ENCODE peak calls at places on chromosome 6, in nine cellular contexts. One of them, this sample, is unnamed.

GRCh38 chr6:33412140-33413009 is 1.6 kb downstream of the PHF1 start:
- DNase-seq in left lung: no peak
- DNase-seq in RWPE1: no peak
- DNase-seq in epithelial cell of esophagus: no peak
- DNase-seq in mesothelial cell of epicardium: no peak
- DNase-seq in HFFc6: no peak
- DNase-seq in MM.1S: no peak
- DNase-seq in A549: no peak
- DNase-seq in uterus: no peak
- DNase-seq in this sample: no peak

GRCh38 chr6:133131621-133132020 is 109.5 kb upstream of the EYA4 start:
- DNase-seq in RWPE1: no peak
- DNase-seq in left lung: no peak
- DNase-seq in uterus: no peak
- DNase-seq in mesothelial cell of epicardium: no peak
- DNase-seq in MM.1S: no peak
- DNase-seq in HFFc6: no peak
- DNase-seq in A549: no peak
- DNase-seq in epithelial cell of esophagus: no peak
- DNase-seq in this sample: no peak

GRCh38 chr6:125529061-125529460 is 220.4 kb upstream of the HEY2 start:
- DNase-seq in RWPE1: no peak
- DNase-seq in uterus: no peak
- DNase-seq in epithelial cell of esophagus: no peak
- DNase-seq in A549: no peak
- DNase-seq in mesothelial cell of epicardium: no peak
- DNase-seq in left lung: no peak
- DNase-seq in MM.1S: no peak
- DNase-seq in HFFc6: no peak
- DNase-seq in this sample: no peak

GRCh38 chr6:167402195-167402686 is 77.4 kb downstream of the TTLL2 start:
- DNase-seq in HFFc6: no peak
- DNase-seq in A549: no peak
- DNase-seq in left lung: peak; percentile 37
- DNase-seq in uterus: no peak
- DNase-seq in mesothelial cell of epicardium: no peak
- DNase-seq in MM.1S: no peak
- DNase-seq in epithelial cell of esophagus: no peak
- DNase-seq in RWPE1: no peak
- DNase-seq in this sample: no peak

GRCh38 chr6:148793721-148794120 is 46.9 kb downstream of the UST start:
- DNase-seq in epithelial cell of esophagus: no peak
- DNase-seq in mesothelial cell of epicardium: no peak
- DNase-seq in HFFc6: no peak
- DNase-seq in left lung: no peak
- DNase-seq in MM.1S: no peak
- DNase-seq in RWPE1: no peak
- DNase-seq in A549: no peak
- DNase-seq in uterus: no peak
- DNase-seq in this sample: no peak

GRCh38 chr6:53282741-53283140 is 66.0 kb downstream of the ELOVL5 start:
- DNase-seq in MM.1S: no peak
- DNase-seq in RWPE1: no peak
- DNase-seq in epithelial cell of esophagus: no peak
- DNase-seq in A549: no peak
- DNase-seq in left lung: no peak
- DNase-seq in uterus: no peak
- DNase-seq in mesothelial cell of epicardium: no peak
- DNase-seq in HFFc6: peak; percentile 18
- DNase-seq in this sample: no peak

GRCh38 chr6:33822575-33823395 is 19.0 kb upstream of the MLN start:
- DNase-seq in MM.1S: no peak
- DNase-seq in RWPE1: peak; percentile 48
- DNase-seq in mesothelial cell of epicardium: no peak
- DNase-seq in epithelial cell of esophagus: peak; percentile 31
- DNase-seq in uterus: no peak
- DNase-seq in HFFc6: no peak
- DNase-seq in left lung: no peak
- DNase-seq in A549: peak; percentile 72
- DNase-seq in this sample: no peak

GRCh38 chr6:163188746-163189145 is 225.8 kb upstream of the QKI start:
- DNase-seq in left lung: no peak
- DNase-seq in epithelial cell of esophagus: no peak
- DNase-seq in RWPE1: no peak
- DNase-seq in MM.1S: no peak
- DNase-seq in mesothelial cell of epicardium: no peak
- DNase-seq in uterus: no peak
- DNase-seq in A549: no peak
- DNase-seq in HFFc6: no peak
- DNase-seq in this sample: no peak

GRCh38 chr6:108762394-108762793 is 85.8 kb upstream of the ARMC2 start:
- DNase-seq in A549: no peak
- DNase-seq in left lung: no peak
- DNase-seq in HFFc6: no peak
- DNase-seq in epithelial cell of esophagus: no peak
- DNase-seq in RWPE1: no peak
- DNase-seq in mesothelial cell of epicardium: no peak
- DNase-seq in MM.1S: peak; percentile 30
- DNase-seq in uterus: no peak
- DNase-seq in this sample: no peak

GRCh38 chr6:129492260-129492659 is 217.7 kb downstream of the ARHGAP18 start:
- DNase-seq in mesothelial cell of epicardium: no peak
- DNase-seq in MM.1S: no peak
- DNase-seq in epithelial cell of esophagus: no peak
- DNase-seq in HFFc6: no peak
- DNase-seq in RWPE1: no peak
- DNase-seq in A549: no peak
- DNase-seq in left lung: no peak
- DNase-seq in uterus: no peak
- DNase-seq in this sample: no peak

GRCh38 chr6:19269341-19269898 is 567.8 kb upstream of the ID4 start:
- DNase-seq in mesothelial cell of epicardium: no peak
- DNase-seq in A549: no peak
- DNase-seq in epithelial cell of esophagus: peak; percentile 26
- DNase-seq in MM.1S: no peak
- DNase-seq in RWPE1: no peak
- DNase-seq in left lung: no peak
- DNase-seq in uterus: no peak
- DNase-seq in HFFc6: no peak
- DNase-seq in this sample: no peak

GRCh38 chr6:122800906-122801305 is 11.8 kb downstream of the SMPDL3A start:
- DNase-seq in MM.1S: no peak
- DNase-seq in A549: no peak
- DNase-seq in HFFc6: no peak
- DNase-seq in epithelial cell of esophagus: no peak
- DNase-seq in uterus: no peak
- DNase-seq in mesothelial cell of epicardium: no peak
- DNase-seq in left lung: no peak
- DNase-seq in RWPE1: no peak
- DNase-seq in this sample: no peak

GRCh38 chr6:30494275-30494990 is 5.1 kb downstream of the HLA-E start:
- DNase-seq in RWPE1: no peak
- DNase-seq in mesothelial cell of epicardium: no peak
- DNase-seq in epithelial cell of esophagus: no peak
- DNase-seq in MM.1S: no peak
- DNase-seq in left lung: no peak
- DNase-seq in uterus: no peak
- DNase-seq in A549: no peak
- DNase-seq in HFFc6: no peak
- DNase-seq in this sample: peak; percentile 9

GRCh38 chr6:30490031-30490876 is 945 bp downstream of the HLA-E start:
- DNase-seq in A549: no peak
- DNase-seq in HFFc6: no peak
- DNase-seq in left lung: peak; percentile 92
- DNase-seq in RWPE1: peak; percentile 78
- DNase-seq in MM.1S: peak; percentile 75
- DNase-seq in mesothelial cell of epicardium: no peak
- DNase-seq in epithelial cell of esophagus: peak; percentile 79
- DNase-seq in uterus: peak; percentile 72
- DNase-seq in this sample: peak; percentile 80

GRCh38 chr6:30495993-30496392 is 6.7 kb downstream of the HLA-E start:
- DNase-seq in A549: no peak
- DNase-seq in epithelial cell of esophagus: no peak
- DNase-seq in mesothelial cell of epicardium: no peak
- DNase-seq in MM.1S: no peak
- DNase-seq in uterus: no peak
- DNase-seq in HFFc6: no peak
- DNase-seq in left lung: no peak
- DNase-seq in RWPE1: no peak
- DNase-seq in this sample: no peak

GRCh38 chr6:30491963-30492616 is 2.8 kb downstream of the HLA-E start:
- DNase-seq in mesothelial cell of epicardium: no peak
- DNase-seq in MM.1S: no peak
- DNase-seq in RWPE1: no peak
- DNase-seq in A549: no peak
- DNase-seq in uterus: no peak
- DNase-seq in HFFc6: no peak
- DNase-seq in left lung: no peak
- DNase-seq in epithelial cell of esophagus: no peak
- DNase-seq in this sample: no peak

DNA sequence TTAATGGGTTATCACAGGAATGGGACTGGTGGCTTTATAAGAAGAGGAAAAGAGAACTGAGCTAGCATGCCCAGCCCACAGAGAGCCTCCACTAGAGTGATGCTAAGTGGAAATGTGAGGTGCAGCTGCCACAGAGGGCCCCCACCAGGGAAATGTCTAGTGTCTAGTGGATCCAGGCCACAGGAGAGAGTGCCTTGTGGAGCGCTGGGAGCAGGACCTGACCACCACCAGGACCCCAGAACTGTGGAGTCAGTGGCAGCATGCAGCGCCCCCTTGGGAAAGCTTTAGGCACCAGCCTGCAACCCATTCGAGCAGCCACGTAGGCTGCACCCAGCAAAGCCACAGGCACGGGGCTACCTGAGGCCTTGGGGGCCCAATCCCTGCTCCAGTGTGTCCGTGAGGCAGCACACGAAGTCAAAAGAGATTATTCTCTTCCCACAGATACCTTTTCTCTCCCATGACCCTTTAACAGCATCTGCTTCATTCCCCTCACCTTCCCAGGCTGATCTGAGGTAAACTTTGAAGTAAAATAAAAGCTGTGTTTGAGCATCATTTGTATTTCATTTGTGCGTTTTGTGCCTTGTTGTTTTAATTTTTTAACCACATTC is 4.4 kb downstream of the HLA-E start:
- DNase-seq in uterus: no peak
- DNase-seq in MM.1S: no peak
- DNase-seq in A549: no peak
- DNase-seq in mesothelial cell of epicardium: no peak
- DNase-seq in left lung: no peak
- DNase-seq in HFFc6: no peak
- DNase-seq in epithelial cell of esophagus: no peak
- DNase-seq in RWPE1: no peak
- DNase-seq in this sample: peak; percentile 3
- TF ChIP-seq CTCF in uterus: no peak
- TF ChIP-seq CTCF in MM.1S: peak; percentile 17
- TF ChIP-seq CTCF in A549: no peak
- TF ChIP-seq CTCF in mesothelial cell of epicardium: no peak
- TF ChIP-seq CTCF in left lung: no peak
- TF ChIP-seq CTCF in HFFc6: peak; percentile 60
- TF ChIP-seq CTCF in epithelial cell of esophagus: peak; percentile 8
- TF ChIP-seq CTCF in RWPE1: no peak
- TF ChIP-seq CTCF in this sample: peak; percentile 44

GRCh38 chr6:35730745-35731413 is 6.0 kb upstream of the ARMC12 start:
- DNase-seq in MM.1S: no peak
- DNase-seq in mesothelial cell of epicardium: no peak
- DNase-seq in left lung: no peak
- DNase-seq in RWPE1: no peak
- DNase-seq in uterus: no peak
- DNase-seq in epithelial cell of esophagus: no peak
- DNase-seq in HFFc6: no peak
- DNase-seq in A549: no peak
- DNase-seq in this sample: no peak
- TF ChIP-seq CTCF in MM.1S: no peak
- TF ChIP-seq CTCF in mesothelial cell of epicardium: no peak
- TF ChIP-seq CTCF in left lung: no peak
- TF ChIP-seq CTCF in RWPE1: no peak
- TF ChIP-seq CTCF in uterus: no peak
- TF ChIP-seq CTCF in epithelial cell of esophagus: no peak
- TF ChIP-seq CTCF in HFFc6: no peak
- TF ChIP-seq CTCF in A549: no peak
- TF ChIP-seq CTCF in this sample: no peak

DNA sequence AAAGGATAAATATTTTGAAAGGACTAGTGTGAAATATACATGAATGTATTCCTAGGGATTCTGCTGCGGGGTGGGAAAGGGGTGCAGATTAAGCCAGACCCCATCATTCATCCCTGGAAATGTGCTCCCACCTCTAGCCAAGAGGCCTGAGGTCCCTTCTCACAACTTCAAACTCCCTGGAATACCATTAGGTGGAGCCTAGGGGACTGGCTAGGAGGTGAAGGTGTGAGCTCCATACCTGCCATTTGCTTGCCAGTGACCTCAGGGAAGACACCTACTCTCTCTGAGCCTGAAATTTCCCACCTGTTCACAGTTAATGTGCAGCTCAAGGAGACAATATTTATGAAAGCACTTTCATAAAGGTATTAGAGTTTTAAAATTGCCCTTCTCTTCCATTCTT is 4.7 kb upstream of the CCN2 start:
- DNase-seq in left lung: no peak
- DNase-seq in HFFc6: no peak
- DNase-seq in epithelial cell of esophagus: no peak
- DNase-seq in mesothelial cell of epicardium: no peak
- DNase-seq in RWPE1: no peak
- DNase-seq in MM.1S: no peak
- DNase-seq in uterus: no peak
- DNase-seq in A549: no peak
- DNase-seq in this sample: no peak
- TF ChIP-seq CTCF in left lung: no peak
- TF ChIP-seq CTCF in HFFc6: no peak
- TF ChIP-seq CTCF in epithelial cell of esophagus: no peak
- TF ChIP-seq CTCF in mesothelial cell of epicardium: no peak
- TF ChIP-seq CTCF in RWPE1: no peak
- TF ChIP-seq CTCF in MM.1S: no peak
- TF ChIP-seq CTCF in uterus: no peak
- TF ChIP-seq CTCF in A549: no peak
- TF ChIP-seq CTCF in this sample: no peak

DNA sequence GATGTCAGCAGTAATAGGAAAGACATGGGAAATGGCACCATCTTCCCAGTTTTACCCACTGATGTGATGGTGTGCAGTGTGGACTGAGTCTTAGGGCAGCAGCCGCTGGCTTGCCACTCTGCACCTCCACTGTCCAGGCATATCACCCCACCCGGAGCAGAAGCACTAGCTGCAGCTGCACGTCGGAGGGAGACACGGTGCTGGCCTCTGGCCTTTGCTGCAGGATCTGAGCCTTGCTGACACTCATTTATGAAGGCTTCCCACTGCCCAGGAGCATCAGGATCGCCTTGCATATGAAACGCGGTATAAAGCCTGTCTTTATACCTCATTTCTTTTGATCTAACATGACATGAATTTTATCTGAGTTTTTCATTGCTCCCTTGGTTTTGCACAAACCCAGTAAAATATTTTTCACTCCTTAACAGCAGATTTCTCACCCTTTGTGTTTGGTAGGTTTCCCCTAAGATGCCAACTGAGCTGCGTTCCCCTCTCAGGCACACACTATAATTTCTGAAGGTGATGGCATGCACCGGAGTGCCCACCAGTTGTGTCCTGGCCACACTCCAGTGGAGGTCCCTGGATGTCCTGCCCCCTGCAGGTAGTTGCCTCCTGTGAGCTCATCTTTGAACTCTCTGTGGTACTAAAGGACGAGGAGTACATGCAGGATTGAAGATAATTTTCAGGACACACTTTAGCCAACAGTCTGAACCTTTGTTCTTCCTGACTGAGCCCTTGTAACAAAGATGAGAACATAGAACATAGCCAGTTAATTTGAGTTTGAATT is 8.9 kb upstream of the EXOC2 start:
- DNase-seq in uterus: no peak
- DNase-seq in HFFc6: no peak
- DNase-seq in RWPE1: no peak
- DNase-seq in A549: no peak
- DNase-seq in epithelial cell of esophagus: no peak
- DNase-seq in MM.1S: no peak
- DNase-seq in left lung: peak; percentile 33
- DNase-seq in mesothelial cell of epicardium: no peak
- DNase-seq in this sample: no peak
- TF ChIP-seq CTCF in uterus: no peak
- TF ChIP-seq CTCF in HFFc6: peak; percentile 40
- TF ChIP-seq CTCF in RWPE1: no peak
- TF ChIP-seq CTCF in A549: no peak
- TF ChIP-seq CTCF in epithelial cell of esophagus: no peak
- TF ChIP-seq CTCF in MM.1S: peak; percentile 21
- TF ChIP-seq CTCF in left lung: no peak
- TF ChIP-seq CTCF in mesothelial cell of epicardium: no peak
- TF ChIP-seq CTCF in this sample: no peak